ENCODE peak calls at places on chromosomes 11 and 22, in four cellular contexts. One of them, this sample, is unnamed.
A peak's percentile ranks its signal among the peaks of the same experiment; 100 is the strongest.

GRCh38 chr11:79078999-79079398 is 361.8 kb downstream of the TENM4 start:
- DNase-seq in choroid plexus epithelial cell: no peak
- DNase-seq in astrocyte: no peak
- DNase-seq in MM.1S: no peak
- DNase-seq in this sample: no peak

GRCh38 chr11:8442301-8442700 is 151.7 kb downstream of the STK33 start:
- DNase-seq in astrocyte: no peak
- DNase-seq in MM.1S: no peak
- DNase-seq in choroid plexus epithelial cell: peak; percentile 19
- DNase-seq in this sample: no peak

GRCh38 chr11:113331988-113332387 is 17.6 kb downstream of the TTC12 start:
- DNase-seq in MM.1S: no peak
- DNase-seq in astrocyte: no peak
- DNase-seq in choroid plexus epithelial cell: no peak
- DNase-seq in this sample: no peak

GRCh38 chr11:111236355-111236754 is 9.2 kb upstream of the POU2AF2 start:
- DNase-seq in astrocyte: no peak
- DNase-seq in choroid plexus epithelial cell: no peak
- DNase-seq in MM.1S: no peak
- DNase-seq in this sample: no peak

GRCh38 chr22:37930952-37931440 is 22.4 kb downstream of the C22orf23 start:
- DNase-seq in astrocyte: no peak
- DNase-seq in choroid plexus epithelial cell: no peak
- DNase-seq in MM.1S: no peak
- DNase-seq in this sample: no peak

GRCh38 chr11:69828276-69828970 is 9.2 kb upstream of the FGF3 start:
- DNase-seq in choroid plexus epithelial cell: no peak
- DNase-seq in astrocyte: no peak
- DNase-seq in MM.1S: no peak
- DNase-seq in this sample: peak; percentile 57

GRCh38 chr11:74418509-74418895 is 20.3 kb upstream of the PGM2L1 start:
- DNase-seq in astrocyte: peak; percentile 90
- DNase-seq in choroid plexus epithelial cell: peak; percentile 90
- DNase-seq in MM.1S: no peak
- DNase-seq in this sample: no peak

GRCh38 chr11:124535552-124536232 is 7.8 kb downstream of the OR8B12 start:
- DNase-seq in MM.1S: no peak
- DNase-seq in choroid plexus epithelial cell: peak; percentile 73
- DNase-seq in astrocyte: no peak
- DNase-seq in this sample: no peak

GRCh38 chr11:95498731-95499396 is 267.9 kb upstream of the SESN3 start:
- DNase-seq in choroid plexus epithelial cell: no peak
- DNase-seq in astrocyte: no peak
- DNase-seq in MM.1S: no peak
- DNase-seq in this sample: no peak

GRCh38 chr11:74330065-74330858 is 18.8 kb upstream of the P4HA3 start:
- DNase-seq in astrocyte: peak; percentile 78
- DNase-seq in MM.1S: no peak
- DNase-seq in choroid plexus epithelial cell: peak; percentile 73
- DNase-seq in this sample: no peak

GRCh38 chr22:36808611-36809344 is 8.1 kb downstream of the PVALB start:
- DNase-seq in choroid plexus epithelial cell: no peak
- DNase-seq in MM.1S: peak; percentile 67
- DNase-seq in astrocyte: no peak
- DNase-seq in this sample: no peak

GRCh38 chr22:21710156-21710555 is 25.4 kb downstream of the YPEL1 start:
- DNase-seq in MM.1S: no peak
- DNase-seq in astrocyte: no peak
- DNase-seq in choroid plexus epithelial cell: no peak
- DNase-seq in this sample: no peak

GRCh38 chr22:28341001-28341400 is 338.6 kb downstream of the TTC28 start:
- DNase-seq in MM.1S: no peak
- DNase-seq in astrocyte: peak; percentile 57
- DNase-seq in choroid plexus epithelial cell: peak; percentile 6
- DNase-seq in this sample: no peak

GRCh38 chr11:36447514-36447913 is 62.6 kb downstream of the TRAF6 start:
- DNase-seq in astrocyte: no peak
- DNase-seq in MM.1S: no peak
- DNase-seq in choroid plexus epithelial cell: no peak
- DNase-seq in this sample: no peak

GRCh38 chr22:28333106-28333505 is 346.5 kb downstream of the TTC28 start:
- DNase-seq in astrocyte: no peak
- DNase-seq in choroid plexus epithelial cell: no peak
- DNase-seq in MM.1S: no peak
- DNase-seq in this sample: no peak

GRCh38 chr22:45584121-45584570 is 81.5 kb downstream of the FBLN1 start:
- DNase-seq in astrocyte: peak; percentile 67
- DNase-seq in choroid plexus epithelial cell: peak; percentile 32
- DNase-seq in MM.1S: no peak
- DNase-seq in this sample: no peak

GRCh38 chr11:43376594-43376993 is 17.9 kb downstream of the TTC17 start:
- DNase-seq in choroid plexus epithelial cell: peak; percentile 81
- DNase-seq in astrocyte: peak; percentile 47
- DNase-seq in MM.1S: no peak
- DNase-seq in this sample: no peak

GRCh38 chr22:28801845-28802594 is 1.7 kb upstream of the XBP1 start:
- DNase-seq in astrocyte: no peak
- DNase-seq in MM.1S: peak; percentile 75
- DNase-seq in choroid plexus epithelial cell: no peak
- DNase-seq in this sample: no peak

GRCh38 chr11:130980463-130980862 is 64.2 kb upstream of the SNX19 start:
- DNase-seq in MM.1S: no peak
- DNase-seq in choroid plexus epithelial cell: no peak
- DNase-seq in astrocyte: no peak
- DNase-seq in this sample: no peak

GRCh38 chr11:130979386-130979972 is 63.2 kb upstream of the SNX19 start:
- DNase-seq in MM.1S: peak; percentile 35
- DNase-seq in astrocyte: peak; percentile 13
- DNase-seq in choroid plexus epithelial cell: peak; percentile 75
- DNase-seq in this sample: no peak
- TF ChIP-seq CTCF in MM.1S: peak; percentile 39
- TF ChIP-seq CTCF in astrocyte: peak; percentile 66
- TF ChIP-seq CTCF in choroid plexus epithelial cell: peak; percentile 77
- TF ChIP-seq CTCF in this sample: no peak

GRCh38 chr11:67268036-67268683 is 1.9 kb downstream of the GRK2 start:
- DNase-seq in astrocyte: no peak
- DNase-seq in MM.1S: peak; percentile 31
- DNase-seq in choroid plexus epithelial cell: no peak
- DNase-seq in this sample: peak; percentile 76

GRCh38 chr11:67266424-67267187 is at the start of gene GRK2:
- DNase-seq in astrocyte: no peak
- DNase-seq in choroid plexus epithelial cell: peak; percentile 49
- DNase-seq in MM.1S: peak; percentile 55
- DNase-seq in this sample: peak; percentile 71

GRCh38 chr11:67265633-67266423 is 445 bp upstream of the GRK2 start:
- DNase-seq in MM.1S: peak; percentile 79
- DNase-seq in choroid plexus epithelial cell: peak; percentile 51
- DNase-seq in astrocyte: no peak
- DNase-seq in this sample: peak; percentile 88

GRCh38 chr11:67268684-67269268 is 2.5 kb downstream of the GRK2 start:
- DNase-seq in MM.1S: no peak
- DNase-seq in choroid plexus epithelial cell: no peak
- DNase-seq in astrocyte: no peak
- DNase-seq in this sample: peak; percentile 30

DNA sequence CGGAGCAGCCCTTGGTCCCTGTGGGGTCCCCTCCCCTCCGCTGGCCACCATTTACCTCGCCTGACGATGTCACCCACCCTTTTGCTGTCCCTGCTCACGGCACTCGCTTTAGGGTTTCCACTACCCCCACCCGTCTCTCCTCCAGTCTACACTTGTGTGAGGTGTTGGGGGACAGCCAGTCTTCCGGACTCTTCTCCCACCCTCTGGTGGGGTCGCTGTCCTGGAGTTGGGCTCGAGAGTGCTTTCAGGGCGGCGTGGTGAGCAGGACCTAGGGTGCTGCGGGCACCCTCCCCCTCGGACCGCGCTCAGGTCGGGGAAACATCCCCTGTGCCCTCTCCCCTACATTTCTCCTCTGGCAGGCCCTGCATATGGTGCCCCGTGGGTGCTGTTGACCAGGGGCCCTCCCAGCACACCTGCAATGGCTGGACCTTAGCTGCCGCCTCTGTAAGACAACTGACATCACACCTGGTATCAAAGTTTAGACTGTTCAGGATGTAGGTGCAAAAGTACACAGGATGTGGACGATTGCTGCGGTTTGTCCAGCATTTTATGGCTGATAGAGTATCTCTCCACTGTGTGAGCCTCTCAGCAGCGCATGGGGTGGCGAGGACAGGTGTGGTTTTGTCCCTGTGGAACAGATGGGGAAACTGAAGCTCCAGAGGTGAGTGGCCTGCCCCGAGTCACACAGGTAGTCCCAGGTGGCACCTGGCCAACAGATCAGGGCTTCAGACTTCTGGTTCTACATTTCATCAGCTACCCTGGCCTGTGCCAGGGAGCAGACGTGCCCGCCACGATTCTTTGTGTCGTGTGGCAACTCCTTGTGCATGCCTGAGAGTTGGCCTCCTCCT is 1.1 kb downstream of the GRK2 start:
- DNase-seq in MM.1S: peak; percentile 91
- DNase-seq in astrocyte: no peak
- DNase-seq in choroid plexus epithelial cell: no peak
- DNase-seq in this sample: peak; percentile 96
- TF ChIP-seq CTCF in MM.1S: no peak
- TF ChIP-seq CTCF in astrocyte: no peak
- TF ChIP-seq CTCF in choroid plexus epithelial cell: no peak
- TF ChIP-seq CTCF in this sample: no peak

GRCh38 chr11:89125298-89125697 is 52.4 kb upstream of the TYR start:
- DNase-seq in astrocyte: no peak
- DNase-seq in MM.1S: no peak
- DNase-seq in choroid plexus epithelial cell: no peak
- DNase-seq in this sample: no peak
- TF ChIP-seq CTCF in astrocyte: no peak
- TF ChIP-seq CTCF in MM.1S: no peak
- TF ChIP-seq CTCF in choroid plexus epithelial cell: no peak
- TF ChIP-seq CTCF in this sample: no peak

GRCh38 chr11:15159085-15159484 is 44.4 kb downstream of the INSC start:
- DNase-seq in choroid plexus epithelial cell: peak; percentile 70
- DNase-seq in MM.1S: peak; percentile 33
- DNase-seq in astrocyte: no peak
- DNase-seq in this sample: no peak
- TF ChIP-seq CTCF in choroid plexus epithelial cell: peak; percentile 80
- TF ChIP-seq CTCF in MM.1S: peak; percentile 61
- TF ChIP-seq CTCF in astrocyte: peak; percentile 52
- TF ChIP-seq CTCF in this sample: peak; percentile 42

DNA sequence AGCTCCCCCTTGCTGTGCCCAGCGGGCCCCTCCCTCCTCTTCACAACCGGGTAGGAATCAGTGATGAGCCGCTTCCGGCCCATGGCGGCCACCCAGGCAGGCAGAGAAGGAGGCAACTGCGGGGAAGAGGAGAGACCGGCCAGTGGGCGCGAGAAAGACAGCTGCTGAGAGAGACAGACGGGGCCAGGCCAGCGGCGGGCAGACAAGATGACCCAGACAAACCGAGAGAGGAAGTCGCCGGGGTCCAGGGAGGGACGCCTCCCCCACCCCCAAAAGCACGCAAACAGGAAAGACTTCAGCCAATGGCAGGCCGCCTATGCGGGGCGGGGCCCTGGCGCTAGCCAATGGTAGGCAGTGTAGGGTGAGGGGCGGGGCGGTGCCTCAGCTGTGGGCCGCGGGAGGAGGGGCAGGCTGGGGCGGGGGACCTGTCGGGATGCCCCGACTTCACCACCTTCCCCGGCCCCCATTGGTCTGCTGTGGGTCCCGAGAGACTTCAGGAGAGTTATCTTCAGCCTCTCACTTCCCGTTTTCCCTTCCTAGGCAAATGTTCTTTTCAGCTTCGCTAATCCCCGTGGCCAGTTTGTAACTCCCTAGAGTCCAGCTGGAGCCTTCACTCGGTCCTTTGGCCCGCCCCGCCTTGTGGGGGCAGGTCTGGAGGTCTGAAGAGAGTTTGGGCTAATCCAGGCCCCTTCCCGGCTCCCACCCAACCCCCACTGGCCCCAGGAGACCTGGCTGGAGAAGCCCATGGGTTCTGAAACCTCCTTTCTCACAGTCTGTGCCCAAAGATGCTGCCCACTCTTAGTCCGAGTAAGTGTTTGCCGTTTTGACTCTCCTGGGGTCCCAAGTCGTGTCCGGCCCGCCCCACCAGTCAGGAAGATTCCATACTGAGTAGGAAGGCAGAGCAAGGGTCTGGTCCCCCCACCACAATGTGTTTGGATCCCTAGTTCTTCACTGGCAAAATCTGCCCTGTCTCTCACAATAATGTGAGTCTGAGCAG is at the start of gene POLD4:
- DNase-seq in choroid plexus epithelial cell: peak; percentile 96
- DNase-seq in astrocyte: peak; percentile 87
- DNase-seq in MM.1S: peak; percentile 96
- DNase-seq in this sample: peak; percentile 99
- TF ChIP-seq CTCF in choroid plexus epithelial cell: no peak
- TF ChIP-seq CTCF in astrocyte: no peak
- TF ChIP-seq CTCF in MM.1S: no peak
- TF ChIP-seq CTCF in this sample: no peak

GRCh38 chr11:135019343-135019742 is 607.3 kb upstream of the B3GAT1 start:
- DNase-seq in astrocyte: no peak
- DNase-seq in MM.1S: no peak
- DNase-seq in choroid plexus epithelial cell: no peak
- DNase-seq in this sample: no peak

GRCh38 chr11:135022430-135022829 is 610.4 kb upstream of the B3GAT1 start:
- DNase-seq in MM.1S: no peak
- DNase-seq in astrocyte: no peak
- DNase-seq in choroid plexus epithelial cell: no peak
- DNase-seq in this sample: no peak

GRCh38 chr11:135015966-135016365 is 603.9 kb upstream of the B3GAT1 start:
- DNase-seq in choroid plexus epithelial cell: no peak
- DNase-seq in astrocyte: no peak
- DNase-seq in MM.1S: no peak
- DNase-seq in this sample: no peak

DNA sequence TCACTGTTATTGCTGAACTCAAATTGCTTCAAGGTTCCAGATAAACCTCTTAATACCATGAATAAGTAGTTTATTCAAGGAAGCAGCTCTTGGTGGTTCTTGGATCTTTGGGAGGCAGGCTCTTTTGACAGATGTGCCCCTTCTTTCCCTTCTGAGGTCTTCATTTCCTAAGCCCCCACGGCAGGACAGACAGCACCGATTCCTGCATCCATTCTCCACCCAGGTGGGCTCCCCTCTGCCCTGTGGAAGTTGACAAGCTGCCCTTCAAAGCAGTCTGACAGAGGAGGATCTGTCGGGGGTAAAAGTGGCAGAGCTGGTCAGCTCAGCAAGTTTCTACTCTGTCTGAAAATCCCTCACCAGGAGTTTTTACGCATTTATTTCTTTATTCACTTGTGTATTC is 605.3 kb upstream of the B3GAT1 start:
- DNase-seq in astrocyte: no peak
- DNase-seq in MM.1S: no peak
- DNase-seq in choroid plexus epithelial cell: no peak
- DNase-seq in this sample: no peak
- TF ChIP-seq CTCF in astrocyte: no peak
- TF ChIP-seq CTCF in MM.1S: no peak
- TF ChIP-seq CTCF in choroid plexus epithelial cell: no peak
- TF ChIP-seq CTCF in this sample: no peak

GRCh38 chr11:122754553-122755322 is 83.6 kb upstream of the CRTAM start:
- DNase-seq in choroid plexus epithelial cell: peak; percentile 50
- DNase-seq in astrocyte: no peak
- DNase-seq in MM.1S: peak; percentile 25
- DNase-seq in this sample: peak; percentile 64
- TF ChIP-seq CTCF in choroid plexus epithelial cell: peak; percentile 73
- TF ChIP-seq CTCF in astrocyte: peak; percentile 31
- TF ChIP-seq CTCF in MM.1S: peak; percentile 53
- TF ChIP-seq CTCF in this sample: peak; percentile 45